ENCODE peak calls at places on chromosomes 6 and 20, in six cellular contexts. V is substantia nigra; P is activated T-helper 2 cell treated with anti-CD3 and anti-CD28 coated beads, Interferon-gamma antibody, Interleukin-2, Interleukin-4, amounts not matched to agents 10 μg/mL and 5 μg/mL and 100 μg/mL, durations not matched to agents 14 hours and 24 hours and 36 hours; T is nucleus accumbens; M is MV-4-11; F is T follicular helper cell. E is an unnamed sample.

GRCh38 chr6:149441740-149442139 is 41.7 kb downstream of the SUMO4 start:
- DNase-seq in V (no peak), P (no peak), T (no peak), M (no peak), F (no peak), E (no peak)

GRCh38 chr6:160269122-160269521 is 10.5 kb upstream of the SLC22A2 start:
- DNase-seq in V (no peak), P (no peak), T (no peak), M (no peak), F (no peak), E (no peak)

GRCh38 chr20:59682603-59683002 is 78.3 kb downstream of the PHACTR3 start:
- DNase-seq in V (no peak), P (no peak), T (no peak), M (peak; percentile 8), F (no peak), E (no peak)

GRCh38 chr6:2982464-2983121 is 11.2 kb upstream of the SERPINB6 start:
- DNase-seq in V (no peak), P (no peak), T (no peak), M (peak; percentile 64), F (no peak), E (no peak)

GRCh38 chr6:87660226-87660886 is 41.7 kb downstream of the AKIRIN2 start:
- DNase-seq in V (no peak), P (no peak), T (no peak), M (peak; percentile 38), F (no peak), E (peak; percentile 28)

GRCh38 chr6:12301009-12301408 is 10.8 kb downstream of the EDN1 start:
- DNase-seq in V (no peak), P (no peak), T (no peak), M (no peak), F (no peak), E (peak; percentile 40)

GRCh38 chr6:82017316-82017715 is 230.2 kb downstream of the IBTK start:
- DNase-seq in V (no peak), P (no peak), T (no peak), M (peak; percentile 35), F (no peak), E (peak; percentile 52)

GRCh38 chr6:135030056-135030473 is 24.6 kb downstream of the HBS1L start:
- DNase-seq in V (no peak), P (no peak), T (no peak), M (no peak), F (no peak), E (no peak)

GRCh38 chr6:106728296-106728870 is 99.0 kb downstream of the QRSL1 start:
- DNase-seq in V (no peak), P (no peak), T (no peak), M (no peak), F (no peak), E (no peak)

GRCh38 chr6:113248532-113248931 is 608.6 kb upstream of the MARCKS start:
- DNase-seq in V (no peak), P (no peak), T (no peak), M (no peak), F (no peak), E (no peak)

GRCh38 chr6:33847867-33848266 is 44.1 kb upstream of the MLN start:
- DNase-seq in V (no peak), P (no peak), T (no peak), M (no peak), F (no peak), E (no peak)

GRCh38 chr6:97947841-97948240 is 664.8 kb upstream of the MMS22L start:
- DNase-seq in V (no peak), P (no peak), T (no peak), M (no peak), F (no peak), E (peak; percentile 56)

GRCh38 chr6:163825033-163825432 is 410.5 kb downstream of the QKI start:
- DNase-seq in V (no peak), P (no peak), T (no peak), M (no peak), F (no peak), E (no peak)

GRCh38 chr6:26232306-26232949 is 132.6 kb upstream of the BTN3A2 start:
- DNase-seq in V (no peak), P (no peak), T (no peak), M (no peak), F (no peak), E (no peak)

GRCh38 chr6:134431306-134431919 is 113.5 kb upstream of the SGK1 start:
- DNase-seq in V (no peak), P (no peak), T (no peak), M (no peak), F (no peak), E (no peak)

GRCh38 chr6:114586298-114586697 is 243.5 kb upstream of the HS3ST5 start:
- DNase-seq in V (no peak), P (no peak), T (no peak), M (no peak), F (no peak), E (no peak)

GRCh38 chr20:60200305-60200918 is 242.2 kb downstream of the CDH26 start:
- DNase-seq in V (no peak), P (no peak), T (no peak), M (no peak), F (no peak), E (no peak)

GRCh38 chr6:90502381-90502780 is 84.5 kb downstream of the MAP3K7 start:
- DNase-seq in V (no peak), P (no peak), T (no peak), M (no peak), F (no peak), E (no peak)

GRCh38 chr6:90294614-90294988 is 2.0 kb downstream of the BACH2 start:
- DNase-seq in V (no peak), P (peak; percentile 40), T (no peak), M (no peak), F (peak; percentile 30), E (no peak)

GRCh38 chr6:125611573-125612399 is 137.6 kb upstream of the HEY2 start:
- DNase-seq in V (no peak), P (no peak), T (no peak), M (no peak), F (no peak), E (peak; percentile 88)

GRCh38 chr20:63318391-63319163 is 25.6 kb downstream of the COL20A1 start:
- DNase-seq in V (no peak), P (no peak), T (no peak), M (no peak), F (no peak), E (no peak)

GRCh38 chr20:54622338-54623280 is 147.2 kb downstream of the DOK5 start:
- DNase-seq in V (no peak), P (no peak), T (no peak), M (no peak), F (no peak), E (no peak)

GRCh38 chr6:39079197-39079596 is 30.6 kb downstream of the GLP1R start:
- DNase-seq in V (no peak), P (no peak), T (no peak), M (no peak), F (no peak), E (no peak)

GRCh38 chr20:19849341-19850189 is 91.5 kb downstream of the RIN2 start:
- DNase-seq in V (peak; percentile 35), P (no peak), T (no peak), M (no peak), F (no peak), E (peak; percentile 36)

GRCh38 chr6:67112120-67112519 is 1405.1 kb upstream of the EYS start:
- DNase-seq in V (no peak), P (no peak), T (no peak), M (no peak), F (no peak), E (no peak)

GRCh38 chr20:20395856-20396600 is 28.1 kb downstream of the INSM1 start:
- DNase-seq in V (no peak), P (no peak), T (no peak), M (no peak), F (no peak), E (no peak)

E was measured in dermis blood vessel endothelial cell.